ENCODE peak calls at places on chromosomes 6 and 20, in seven cellular contexts. U, W, Z, F, O, A and E are unnamed samples.

GRCh38 chr20:51156796-51157119 is 133.9 kb upstream of the KCNG1 start:
- DNase-seq in U (no peak), W (no peak), Z (no peak), F (no peak), O (no peak), A (no peak), E (no peak)

GRCh38 chr6:78770766-78771165 is 96.6 kb upstream of the IRAK1BP1 start:
- DNase-seq in U (peak; percentile 29), W (no peak), Z (no peak), F (no peak), O (no peak), A (peak; percentile 5), E (no peak)

GRCh38 chr20:24704899-24705298 is 235.5 kb downstream of the SYNDIG1 start:
- DNase-seq in U (no peak), W (no peak), Z (no peak), F (no peak), O (no peak), A (no peak), E (no peak)

GRCh38 chr20:46131396-46131795 is 13.3 kb downstream of the CD40 start:
- DNase-seq in U (no peak), W (peak; percentile 5), Z (no peak), F (no peak), O (no peak), A (no peak), E (no peak)

GRCh38 chr20:51586005-51586440 is 43.5 kb upstream of the NFATC2 start:
- DNase-seq in U (peak; percentile 71), W (peak; percentile 83), Z (no peak), F (no peak), O (no peak), A (peak; percentile 62), E (no peak)

GRCh38 chr20:6818033-6818808 is 50.7 kb downstream of the BMP2 start:
- DNase-seq in U (peak; percentile 6), W (no peak), Z (no peak), F (no peak), O (no peak), A (no peak), E (no peak)

GRCh38 chr6:110545081-110545872 is 68.9 kb upstream of the SLC22A16 start:
- DNase-seq in U (no peak), W (no peak), Z (no peak), F (no peak), O (no peak), A (no peak), E (no peak)

GRCh38 chr20:63881451-63882226 is 13.3 kb upstream of the DNAJC5 start:
- DNase-seq in U (no peak), W (no peak), Z (no peak), F (no peak), O (no peak), A (no peak), E (no peak)

GRCh38 chr6:156060013-156060412 is 604.4 kb upstream of the NOX3 start:
- DNase-seq in U (no peak), W (no peak), Z (no peak), F (no peak), O (no peak), A (peak; percentile 17), E (no peak)

GRCh38 chr6:119350202-119351004 is 842 bp upstream of the MAN1A1 start:
- DNase-seq in U (peak; percentile 37), W (peak; percentile 67), Z (peak; percentile 23), F (no peak), O (no peak), A (peak; percentile 14), E (no peak)

DNA sequence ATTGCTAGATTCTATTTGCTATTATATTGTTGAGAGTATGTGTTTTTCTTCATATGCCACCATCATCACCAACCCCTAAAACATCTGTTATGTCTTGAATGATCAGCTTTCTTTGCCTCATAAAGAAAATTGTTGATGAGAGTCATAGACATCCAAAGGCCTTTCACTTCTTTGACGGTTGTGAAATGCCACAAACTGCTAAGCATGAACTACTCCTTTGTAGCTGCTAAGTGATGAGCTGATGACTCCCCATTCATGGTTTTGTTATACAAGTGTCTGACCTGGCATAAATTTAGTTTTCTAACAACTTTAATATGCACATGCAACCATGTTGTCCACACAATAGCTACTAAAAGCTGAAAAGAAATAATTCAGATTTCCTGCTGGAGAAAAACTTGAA is 684 bp upstream of the MED23 start:
- DNase-seq in U (no peak), W (no peak), Z (no peak), F (no peak), O (no peak), A (peak; percentile 8), E (no peak)
- H3K4me3 ChIP-seq in U (no peak overlapping the region), W (no peak overlapping the region), Z (no peak overlapping the region), F (peak overlapping the region; percentile 98), O (peak overlapping the region; percentile 85), A (peak overlapping the region; percentile 51), E (peak overlapping the region; percentile 90)

DNA sequence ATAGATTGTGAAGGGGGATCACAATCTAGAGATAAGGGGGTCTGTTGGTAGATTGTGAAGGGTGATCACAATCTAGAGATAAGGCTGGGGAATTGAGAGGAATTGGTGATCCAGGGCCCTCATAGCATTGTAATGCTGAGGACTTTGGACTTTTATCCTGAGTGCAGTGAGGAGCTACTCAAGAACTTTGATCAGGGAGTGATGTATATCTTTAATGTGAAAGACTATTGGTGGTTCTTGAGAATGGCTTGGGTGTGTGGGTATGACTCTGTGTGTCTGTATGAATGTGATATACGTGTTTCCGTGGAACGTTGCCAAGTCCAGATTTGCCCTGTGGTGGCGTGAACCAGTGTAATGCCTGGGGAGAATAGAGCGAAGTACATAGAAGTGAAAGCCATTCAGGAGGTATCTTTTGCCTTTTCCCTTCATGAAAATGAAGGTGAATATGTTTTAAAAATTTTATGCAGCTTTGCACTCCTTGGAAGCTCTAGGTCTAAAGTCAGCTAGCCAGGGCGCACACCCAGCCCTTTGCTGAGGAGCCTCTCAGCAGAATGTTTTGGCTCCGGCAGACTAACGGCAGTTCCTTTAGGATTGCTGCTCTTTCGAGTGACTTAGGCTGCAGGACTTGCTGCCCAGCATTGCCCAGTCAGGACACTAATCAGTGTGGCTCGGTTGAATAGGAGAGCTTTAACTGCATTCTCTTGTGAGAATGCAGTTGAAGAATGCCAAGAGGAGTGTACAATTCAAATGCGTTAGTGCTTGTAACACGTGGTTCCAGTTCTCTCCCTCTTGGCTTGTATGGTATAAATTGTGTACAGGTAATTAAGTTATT is 3.5 kb downstream of the ZFAND3 start:
- DNase-seq in U (peak; percentile 89), W (no peak), Z (no peak), F (no peak), O (peak; percentile 69), A (no peak), E (no peak)
- H3K4me3 ChIP-seq in U (peak overlapping the region; percentile 4), W (no peak overlapping the region), Z (peak overlapping the region; percentile 33), F (no peak overlapping the region), O (peak overlapping the region; percentile 51), A (no peak overlapping the region), E (no peak overlapping the region)

GRCh38 chr6:3748726-3749389 is 2.7 kb downstream of the PXDC1 start:
- DNase-seq in U (no peak), W (peak; percentile 61), Z (no peak), F (no peak), O (no peak), A (no peak), E (no peak)
- H3K4me3 ChIP-seq in U (peak overlapping the region; percentile 61), W (peak overlapping the region; percentile 99), Z (peak overlapping the region; percentile 90), F (peak overlapping the region; percentile 92), O (no peak overlapping the region), A (no peak overlapping the region), E (peak overlapping the region; percentile 96)

GRCh38 chr6:108169801-108170606 is 4.2 kb downstream of the NR2E1 start:
- DNase-seq in U (no peak), W (no peak), Z (no peak), F (no peak), O (no peak), A (no peak), E (no peak)

GRCh38 chr6:108168026-108168463 is 2.2 kb downstream of the NR2E1 start:
- DNase-seq in U (no peak), W (no peak), Z (no peak), F (no peak), O (no peak), A (no peak), E (no peak)

GRCh38 chr6:108167449-108167903 is 1.7 kb downstream of the NR2E1 start:
- DNase-seq in U (no peak), W (no peak), Z (no peak), F (no peak), O (no peak), A (no peak), E (no peak)

GRCh38 chr6:108168980-108169800 is 3.4 kb downstream of the NR2E1 start:
- DNase-seq in U (no peak), W (no peak), Z (no peak), F (no peak), O (peak; percentile 39), A (peak; percentile 32), E (no peak)

DNA sequence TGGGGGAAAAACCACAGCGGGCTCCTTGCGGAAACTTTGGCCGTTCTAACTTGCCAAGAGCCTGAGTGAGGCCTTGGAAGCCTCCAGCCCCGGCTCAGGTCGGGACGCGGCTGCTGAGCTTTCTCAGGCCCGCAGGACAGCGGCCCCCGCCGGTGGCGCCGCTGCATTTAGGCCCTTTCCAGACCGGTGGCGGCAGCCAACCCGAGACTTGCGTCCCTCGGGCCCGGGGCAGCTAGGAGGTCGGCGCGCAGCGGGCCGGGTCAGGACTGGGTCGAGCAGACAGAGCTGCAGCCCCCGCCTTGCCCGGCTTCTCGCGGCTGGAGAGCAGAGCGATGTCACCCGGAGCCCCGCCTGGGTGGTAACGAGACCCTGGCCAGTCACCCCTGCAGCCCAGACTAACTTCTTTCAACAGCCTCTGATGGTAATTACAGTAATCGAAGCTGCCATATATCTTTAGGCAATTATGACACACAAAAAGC is 2.7 kb downstream of the NR2E1 start:
- DNase-seq in U (no peak), W (no peak), Z (no peak), F (no peak), O (peak; percentile 61), A (peak; percentile 56), E (no peak)
- H3K4me3 ChIP-seq in U (no peak overlapping the region), W (no peak overlapping the region), Z (no peak overlapping the region), F (peak overlapping the region; percentile 2), O (peak overlapping the region; percentile 49), A (peak overlapping the region; percentile 1), E (peak overlapping the region; percentile 7)

GRCh38 chr6:25503686-25504085 is 148.3 kb upstream of the SCGN start:
- DNase-seq in U (peak; percentile 55), W (no peak), Z (no peak), F (no peak), O (peak; percentile 16), A (no peak), E (no peak)
- H3K4me3 ChIP-seq in U (no peak overlapping the region), W (no peak overlapping the region), Z (no peak overlapping the region), F (no peak overlapping the region), O (no peak overlapping the region), A (no peak overlapping the region), E (no peak overlapping the region)